ENCODE peak calls at places on chromosomes 12 and 14, in eight cellular contexts. R, M, G, O, D, X, B and T are unnamed samples.

GRCh38 chr12:114933428-114934160 is 249.6 kb upstream of the TBX3 start:
- DNase-seq in R (no peak), M (no peak), G (peak), O (no peak), D (peak), X (peak), B (no peak), T (peak)

GRCh38 chr12:18165422-18165871 is 75.5 kb upstream of the RERGL start:
- DNase-seq in R (no peak), M (no peak), G (no peak), O (no peak), D (peak), X (peak), B (no peak), T (no peak)

GRCh38 chr12:27549801-27550652 is 26.0 kb downstream of the PPFIBP1 start:
- DNase-seq in R (no peak), M (peak), G (peak), O (no peak), D (peak), X (peak), B (peak), T (peak)

GRCh38 chr12:123471374-123472068 is 13.6 kb downstream of the SNRNP35 start:
- DNase-seq in R (no peak), M (no peak), G (no peak), O (no peak), D (peak), X (peak), B (no peak), T (peak)

GRCh38 chr12:94109154-94109553 is 39.2 kb upstream of the PLXNC1 start:
- DNase-seq in R (no peak), M (no peak), G (peak), O (no peak), D (peak), X (peak), B (no peak), T (peak)

GRCh38 chr12:94844452-94844851 is 159.0 kb downstream of the NDUFA12 start:
- DNase-seq in R (peak), M (no peak), G (no peak), O (no peak), D (no peak), X (no peak), B (no peak), T (no peak)

GRCh38 chr12:104498211-104498801 is 41.6 kb downstream of the CHST11 start:
- DNase-seq in R (peak), M (no peak), G (no peak), O (peak), D (no peak), X (no peak), B (no peak), T (no peak)

GRCh38 chr14:37311233-37311632 is 113.5 kb downstream of the MIPOL1 start:
- DNase-seq in R (no peak), M (no peak), G (no peak), O (no peak), D (no peak), X (no peak), B (no peak), T (no peak)

GRCh38 chr12:57518920-57519757 is 1.2 kb downstream of the DDIT3 start:
- DNase-seq in R (no peak), M (peak), G (peak), O (no peak), D (peak), X (peak), B (peak), T (no peak)

GRCh38 chr14:79451601-79452000 is 759.7 kb downstream of the DIO2 start:
- DNase-seq in R (no peak), M (no peak), G (no peak), O (no peak), D (no peak), X (no peak), B (no peak), T (no peak)

GRCh38 chr12:45349911-45350310 is 134.0 kb downstream of the ANO6 start:
- DNase-seq in R (no peak), M (no peak), G (no peak), O (no peak), D (no peak), X (no peak), B (no peak), T (no peak)

GRCh38 chr12:75378354-75378753 is 12.5 kb upstream of the GLIPR1L2 start:
- DNase-seq in R (no peak), M (no peak), G (peak), O (no peak), D (peak), X (peak), B (no peak), T (no peak)

GRCh38 chr14:70212752-70213151 is 24.0 kb upstream of the SLC8A3 start:
- DNase-seq in R (no peak), M (no peak), G (no peak), O (no peak), D (no peak), X (no peak), B (no peak), T (no peak)

GRCh38 chr12:71312767-71313375 is 126.7 kb upstream of the LGR5 start:
- DNase-seq in R (no peak), M (no peak), G (no peak), O (no peak), D (peak), X (no peak), B (no peak), T (no peak)

GRCh38 chr14:104238424-104239184 is 100.2 kb downstream of the KIF26A start:
- DNase-seq in R (no peak), M (no peak), G (no peak), O (no peak), D (no peak), X (no peak), B (no peak), T (no peak)

GRCh38 chr14:64639340-64639821 is 64.8 kb upstream of the PLEKHG3 start:
- DNase-seq in R (no peak), M (no peak), G (no peak), O (no peak), D (no peak), X (peak), B (peak), T (no peak)

GRCh38 chr14:22510527-22511110 is 78.4 kb downstream of the DAD1 start:
- DNase-seq in R (no peak), M (no peak), G (no peak), O (no peak), D (peak), X (peak), B (no peak), T (peak)

GRCh38 chr12:76341436-76342030 is 6.7 kb downstream of the BBS10 start:
- DNase-seq in R (no peak), M (no peak), G (no peak), O (no peak), D (peak), X (no peak), B (no peak), T (no peak)

GRCh38 chr12:44526655-44527199 is 349.4 kb downstream of the NELL2 start:
- DNase-seq in R (no peak), M (no peak), G (no peak), O (no peak), D (no peak), X (no peak), B (peak), T (no peak)

GRCh38 chr14:69135133-69135532 is 17.8 kb downstream of the DCAF5 start:
- DNase-seq in R (no peak), M (no peak), G (no peak), O (no peak), D (no peak), X (no peak), B (no peak), T (no peak)

GRCh38 chr12:123105427-123105826 is 45.5 kb downstream of the PITPNM2 start:
- DNase-seq in R (no peak), M (no peak), G (no peak), O (no peak), D (no peak), X (no peak), B (peak), T (no peak)

GRCh38 chr14:57060276-57060956 is 208.3 kb downstream of the EXOC5 start:
- DNase-seq in R (no peak), M (no peak), G (no peak), O (no peak), D (no peak), X (no peak), B (no peak), T (no peak)

GRCh38 chr12:47984331-47984801 is 19.9 kb downstream of the COL2A1 start:
- DNase-seq in R (no peak), M (no peak), G (no peak), O (no peak), D (no peak), X (no peak), B (no peak), T (no peak)

GRCh38 chr14:68012861-68013260 is 193.3 kb downstream of the RAD51B start:
- DNase-seq in R (no peak), M (no peak), G (no peak), O (no peak), D (no peak), X (no peak), B (no peak), T (no peak)

GRCh38 chr14:90336401-90336800 is 4.7 kb upstream of the NRDE2 start:
- DNase-seq in R (no peak), M (no peak), G (no peak), O (no peak), D (no peak), X (no peak), B (no peak), T (no peak)

GRCh38 chr12:128784030-128784770 is 39.6 kb downstream of the SLC15A4 start:
- DNase-seq in R (no peak), M (no peak), G (no peak), O (no peak), D (peak), X (no peak), B (no peak), T (no peak)

GRCh38 chr12:110254971-110255540 is 26.0 kb upstream of the ATP2A2 start:
- DNase-seq in R (no peak), M (no peak), G (no peak), O (no peak), D (no peak), X (no peak), B (no peak), T (no peak)

GRCh38 chr12:108338915-108339657 is at the start of gene CMKLR1:
- DNase-seq in R (no peak), M (peak), G (no peak), O (no peak), D (no peak), X (no peak), B (peak), T (peak)

GRCh38 chr14:63493246-63493645 is 49.9 kb downstream of the PPP2R5E start:
- DNase-seq in R (peak), M (no peak), G (no peak), O (no peak), D (no peak), X (no peak), B (peak), T (peak)

GRCh38 chr14:68283378-68284123 is 464.0 kb downstream of the RAD51B start:
- DNase-seq in R (no peak), M (peak), G (no peak), O (peak), D (peak), X (no peak), B (no peak), T (peak)

GRCh38 chr14:53715390-53715730 is 241.3 kb downstream of the BMP4 start:
- DNase-seq in R (no peak), M (no peak), G (peak), O (no peak), D (peak), X (peak), B (no peak), T (peak)

GRCh38 chr12:98911396-98911795 is 266.3 kb downstream of the APAF1 start:
- DNase-seq in R (no peak), M (no peak), G (no peak), O (no peak), D (no peak), X (no peak), B (no peak), T (no peak)

GRCh38 chr12:132904718-132905328 is 17.4 kb upstream of the CHFR start:
- DNase-seq in R (no peak), M (peak), G (no peak), O (peak), D (no peak), X (peak), B (peak), T (peak)